ENCODE peak calls at places on chromosomes 12 and 14, in eight cellular contexts. R is uterus, C is left lung, T is astrocyte, E is AG09309, I is cardiac fibroblast, O is bronchial epithelial cell, M is GM23338. D is an unnamed sample.

GRCh38 chr12:130439250-130439649 is 101.6 kb downstream of the PIWIL1 start:
- DNase-seq in R (no peak), C (no peak), T (no peak), E (no peak), I (no peak), O (no peak), M (no peak), D (no peak)

GRCh38 chr12:108266131-108266530 is 73.0 kb downstream of the CMKLR1 start:
- DNase-seq in R (no peak), C (no peak), T (no peak), E (no peak), I (no peak), O (no peak), M (no peak), D (no peak)

GRCh38 chr12:10236720-10237119 is 24.0 kb downstream of the GABARAPL1 start:
- DNase-seq in R (no peak), C (no peak), T (no peak), E (no peak), I (no peak), O (no peak), M (no peak), D (no peak)

GRCh38 chr12:59020541-59020940 is 100.2 kb upstream of the LRIG3 start:
- DNase-seq in R (no peak), C (no peak), T (no peak), E (no peak), I (no peak), O (no peak), M (no peak), D (no peak)

GRCh38 chr12:130490674-130491073 is 153.0 kb downstream of the PIWIL1 start:
- DNase-seq in R (no peak), C (no peak), T (no peak), E (no peak), I (no peak), O (no peak), M (no peak), D (no peak)

GRCh38 chr12:27822076-27822712 is 42.2 kb upstream of the MANSC4 start:
- DNase-seq in R (no peak), C (no peak), T (peak; percentile 94), E (peak; percentile 28), I (peak; percentile 97), O (peak; percentile 99), M (no peak), D (peak; percentile 80)

GRCh38 chr14:96051642-96052540 is 12.7 kb downstream of the C14orf132 start:
- DNase-seq in R (no peak), C (no peak), T (no peak), E (no peak), I (no peak), O (peak; percentile 13), M (peak; percentile 88), D (no peak)

GRCh38 chr12:48750215-48750614 is 33.7 kb upstream of the CCNT1 start:
- DNase-seq in R (no peak), C (no peak), T (no peak), E (no peak), I (peak; percentile 26), O (peak; percentile 49), M (no peak), D (no peak)

GRCh38 chr12:62594771-62595170 is 128.1 kb downstream of the MON2 start:
- DNase-seq in R (no peak), C (no peak), T (no peak), E (no peak), I (no peak), O (no peak), M (no peak), D (no peak)

GRCh38 chr12:102067574-102068258 is 5.9 kb upstream of the WASHC3 start:
- DNase-seq in R (no peak), C (no peak), T (peak; percentile 58), E (peak; percentile 42), I (peak; percentile 36), O (peak; percentile 3), M (no peak), D (no peak)

GRCh38 chr12:50041962-50042361 is 15.4 kb upstream of the ASIC1 start:
- DNase-seq in R (no peak), C (no peak), T (no peak), E (no peak), I (no peak), O (no peak), M (no peak), D (no peak)

GRCh38 chr12:130186631-130187269 is 24.5 kb downstream of the FZD10 start:
- DNase-seq in R (no peak), C (no peak), T (no peak), E (no peak), I (no peak), O (peak; percentile 90), M (no peak), D (no peak)

GRCh38 chr12:32595251-32595650 is 83.8 kb upstream of the DNM1L start:
- DNase-seq in R (no peak), C (no peak), T (peak; percentile 65), E (peak; percentile 66), I (no peak), O (peak; percentile 51), M (no peak), D (peak; percentile 22)

GRCh38 chr14:68507544-68508081 is 285.3 kb downstream of the ZFP36L1 start:
- DNase-seq in R (no peak), C (no peak), T (no peak), E (no peak), I (no peak), O (no peak), M (no peak), D (no peak)

GRCh38 chr12:49483621-49484020 is 55.2 kb upstream of the KCNH3 start:
- DNase-seq in R (no peak), C (no peak), T (peak; percentile 47), E (no peak), I (no peak), O (peak; percentile 39), M (peak; percentile 20), D (no peak)

GRCh38 chr12:57641699-57642442 is 8.9 kb upstream of the B4GALNT1 start:
- DNase-seq in R (no peak), C (no peak), T (no peak), E (no peak), I (no peak), O (no peak), M (no peak), D (no peak)

GRCh38 chr12:57640156-57641042 is 7.4 kb upstream of the B4GALNT1 start:
- DNase-seq in R (no peak), C (no peak), T (no peak), E (no peak), I (no peak), O (no peak), M (no peak), D (no peak)

GRCh38 chr12:57632898-57633825 is at the start of gene B4GALNT1:
- DNase-seq in R (peak; percentile 63), C (no peak), T (no peak), E (no peak), I (peak; percentile 61), O (peak; percentile 26), M (peak; percentile 88), D (peak; percentile 53)

GRCh38 chr12:57638096-57638495 is 5.1 kb upstream of the B4GALNT1 start:
- DNase-seq in R (no peak), C (no peak), T (no peak), E (no peak), I (no peak), O (no peak), M (no peak), D (no peak)

DNA sequence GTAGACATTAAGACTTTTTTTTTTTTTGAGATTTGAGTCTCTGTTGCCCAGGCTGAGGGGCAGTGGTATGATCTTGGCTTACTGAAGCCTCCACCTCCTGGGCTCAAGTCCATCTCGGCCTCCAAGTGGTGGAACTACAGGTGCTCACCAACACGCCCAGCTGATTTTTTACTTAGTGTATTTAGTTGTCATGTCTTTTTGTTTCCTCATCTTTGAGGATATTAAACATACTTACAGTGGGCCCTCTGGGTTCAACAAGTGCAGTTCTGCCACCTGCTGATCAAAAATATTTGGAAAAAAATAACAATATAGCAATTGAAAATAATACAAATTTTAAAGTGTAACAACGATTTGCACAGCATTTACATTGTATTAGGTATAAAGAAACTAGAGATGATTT is 4.4 kb upstream of the B4GALNT1 start:
- DNase-seq in R (no peak), C (no peak), T (no peak), E (no peak), I (no peak), O (no peak), M (no peak), D (no peak)
- TF ChIP-seq CTCF in R (no peak), C (no peak), T (no peak), E (no peak), I (peak; percentile 4), O (no peak), M (no peak), D (no peak)

GRCh38 chr12:1628671-1629337 is at the start of gene WNT5B:
- DNase-seq in R (no peak), C (no peak), T (no peak), E (no peak), I (no peak), O (no peak), M (peak; percentile 56), D (no peak)
- H3K4me3 ChIP-seq in R (peak within 1 kb of the TSS; percentile 42), C (peak within 1 kb of the TSS; percentile 27), T (peak within 1 kb of the TSS; percentile 29), E (peak within 1 kb of the TSS; percentile 21), I (peak within 1 kb of the TSS; percentile 42), O (peak within 1 kb of the TSS; percentile 36), M (peak within 1 kb of the TSS; percentile 71), D (peak within 1 kb of the TSS; percentile 43)

DNA sequence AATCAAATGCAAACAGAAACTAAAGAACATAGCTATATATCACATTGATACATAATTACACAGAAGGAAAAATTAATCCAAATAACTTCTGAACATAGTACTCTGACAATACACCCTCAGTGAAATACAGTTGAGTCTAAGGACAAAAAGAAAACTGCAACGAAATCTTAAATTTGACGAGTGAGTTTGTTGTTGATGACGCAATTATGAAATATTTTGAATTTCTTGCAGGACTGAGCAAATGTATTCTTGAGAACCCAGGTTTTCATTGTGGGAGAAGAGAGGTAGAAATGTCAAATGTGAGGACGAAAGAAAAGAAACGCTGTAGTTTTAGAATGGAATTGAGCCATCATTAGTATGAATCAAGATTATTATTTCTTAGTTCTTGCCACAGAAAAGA is 46.3 kb downstream of the EGLN3 start:
- DNase-seq in R (no peak), C (no peak), T (no peak), E (no peak), I (no peak), O (no peak), M (no peak), D (no peak)
- TF ChIP-seq CTCF in R (no peak), C (no peak), T (no peak), E (no peak), I (no peak), O (no peak), M (no peak), D (no peak)

GRCh38 chr12:12032260-12032761 is 38.4 kb upstream of the BCL2L14 start:
- DNase-seq in R (no peak), C (no peak), T (no peak), E (no peak), I (no peak), O (no peak), M (no peak), D (no peak)

GRCh38 chr12:12032771-12033588 is 37.8 kb upstream of the BCL2L14 start:
- DNase-seq in R (peak; percentile 75), C (peak; percentile 81), T (peak; percentile 74), E (peak; percentile 61), I (peak; percentile 94), O (peak; percentile 82), M (peak; percentile 93), D (peak; percentile 93)

GRCh38 chr12:12034344-12034743 is 36.4 kb upstream of the BCL2L14 start:
- DNase-seq in R (no peak), C (no peak), T (no peak), E (no peak), I (no peak), O (no peak), M (no peak), D (no peak)

GRCh38 chr12:12035229-12035628 is 35.5 kb upstream of the BCL2L14 start:
- DNase-seq in R (no peak), C (no peak), T (no peak), E (no peak), I (no peak), O (no peak), M (no peak), D (no peak)

GRCh38 chr12:12033589-12034223 is 37.0 kb upstream of the BCL2L14 start:
- DNase-seq in R (no peak), C (no peak), T (no peak), E (no peak), I (no peak), O (no peak), M (no peak), D (no peak)
- H3K4me3 ChIP-seq in R (no peak overlapping the region), C (peak overlapping the region; percentile 30), T (no peak overlapping the region), E (no peak overlapping the region), I (no peak overlapping the region), O (no peak overlapping the region), M (no peak overlapping the region), D (no peak overlapping the region)

D was measured in fibroblast of pulmonary artery.